ENCODE peak calls at places on chromosomes 11 and 22, in ten cellular contexts. One of them, this sample, is unnamed.

GRCh38 chr11:122309262-122309925 is 193.4 kb upstream of the BLID start:
- DNase-seq in activated CD4-positive, alpha-beta T cell treated with anti-CD3 and anti-CD28 coated beads, Interleukin-2, amount 50 U/mL, for 48 hours: no peak
- DNase-seq in PC-3: no peak
- DNase-seq in amniotic epithelial cell: no peak
- DNase-seq in EL: no peak
- DNase-seq in HEK293T: no peak
- DNase-seq in activated T-helper 1 cell treated with anti-CD3 and anti-CD28 coated beads, Interleukin-12 subunit alpha, Interleukin-12 subunit beta, Interleukin-2, Interleukin-4 antibody, amounts not matched to agents 30 ng/mL and 10 ng/mL and 1 ng/mL, durations not matched to agents 14 hours and 24 hours and 36 hours: no peak
- DNase-seq in mucosa of descending colon: no peak
- DNase-seq in myocyte: peak
- DNase-seq in GM04504: no peak
- DNase-seq in this sample: no peak

GRCh38 chr11:46889689-46890475 is 28.5 kb downstream of the LRP4 start:
- DNase-seq in activated CD4-positive, alpha-beta T cell treated with anti-CD3 and anti-CD28 coated beads, Interleukin-2, amount 50 U/mL, for 48 hours: peak
- DNase-seq in PC-3: peak
- DNase-seq in amniotic epithelial cell: peak
- DNase-seq in EL: peak
- DNase-seq in HEK293T: peak
- DNase-seq in activated T-helper 1 cell treated with anti-CD3 and anti-CD28 coated beads, Interleukin-12 subunit alpha, Interleukin-12 subunit beta, Interleukin-2, Interleukin-4 antibody, amounts not matched to agents 30 ng/mL and 10 ng/mL and 1 ng/mL, durations not matched to agents 14 hours and 24 hours and 36 hours: peak
- DNase-seq in mucosa of descending colon: peak
- DNase-seq in myocyte: peak
- DNase-seq in GM04504: peak
- DNase-seq in this sample: peak

GRCh38 chr11:128757886-128758612 is 64.2 kb downstream of the FLI1 start:
- DNase-seq in activated CD4-positive, alpha-beta T cell treated with anti-CD3 and anti-CD28 coated beads, Interleukin-2, amount 50 U/mL, for 48 hours: peak
- DNase-seq in PC-3: peak
- DNase-seq in amniotic epithelial cell: no peak
- DNase-seq in EL: no peak
- DNase-seq in HEK293T: no peak
- DNase-seq in activated T-helper 1 cell treated with anti-CD3 and anti-CD28 coated beads, Interleukin-12 subunit alpha, Interleukin-12 subunit beta, Interleukin-2, Interleukin-4 antibody, amounts not matched to agents 30 ng/mL and 10 ng/mL and 1 ng/mL, durations not matched to agents 14 hours and 24 hours and 36 hours: no peak
- DNase-seq in mucosa of descending colon: no peak
- DNase-seq in myocyte: no peak
- DNase-seq in GM04504: no peak
- DNase-seq in this sample: peak

GRCh38 chr11:19200410-19201201 is 1.2 kb downstream of the CSRP3 start:
- DNase-seq in activated CD4-positive, alpha-beta T cell treated with anti-CD3 and anti-CD28 coated beads, Interleukin-2, amount 50 U/mL, for 48 hours: no peak
- DNase-seq in PC-3: peak
- DNase-seq in amniotic epithelial cell: peak
- DNase-seq in EL: peak
- DNase-seq in HEK293T: no peak
- DNase-seq in activated T-helper 1 cell treated with anti-CD3 and anti-CD28 coated beads, Interleukin-12 subunit alpha, Interleukin-12 subunit beta, Interleukin-2, Interleukin-4 antibody, amounts not matched to agents 30 ng/mL and 10 ng/mL and 1 ng/mL, durations not matched to agents 14 hours and 24 hours and 36 hours: no peak
- DNase-seq in mucosa of descending colon: peak
- DNase-seq in myocyte: peak
- DNase-seq in GM04504: peak
- DNase-seq in this sample: no peak

GRCh38 chr22:50011447-50012200 is 941 bp downstream of the IL17REL start:
- DNase-seq in activated CD4-positive, alpha-beta T cell treated with anti-CD3 and anti-CD28 coated beads, Interleukin-2, amount 50 U/mL, for 48 hours: no peak
- DNase-seq in PC-3: no peak
- DNase-seq in amniotic epithelial cell: no peak
- DNase-seq in EL: no peak
- DNase-seq in HEK293T: no peak
- DNase-seq in activated T-helper 1 cell treated with anti-CD3 and anti-CD28 coated beads, Interleukin-12 subunit alpha, Interleukin-12 subunit beta, Interleukin-2, Interleukin-4 antibody, amounts not matched to agents 30 ng/mL and 10 ng/mL and 1 ng/mL, durations not matched to agents 14 hours and 24 hours and 36 hours: no peak
- DNase-seq in mucosa of descending colon: no peak
- DNase-seq in myocyte: no peak
- DNase-seq in GM04504: no peak
- DNase-seq in this sample: no peak

GRCh38 chr11:44269369-44270351 is 40.3 kb downstream of the ALX4 start:
- DNase-seq in activated CD4-positive, alpha-beta T cell treated with anti-CD3 and anti-CD28 coated beads, Interleukin-2, amount 50 U/mL, for 48 hours: no peak
- DNase-seq in PC-3: no peak
- DNase-seq in amniotic epithelial cell: peak
- DNase-seq in EL: peak
- DNase-seq in HEK293T: no peak
- DNase-seq in activated T-helper 1 cell treated with anti-CD3 and anti-CD28 coated beads, Interleukin-12 subunit alpha, Interleukin-12 subunit beta, Interleukin-2, Interleukin-4 antibody, amounts not matched to agents 30 ng/mL and 10 ng/mL and 1 ng/mL, durations not matched to agents 14 hours and 24 hours and 36 hours: no peak
- DNase-seq in mucosa of descending colon: no peak
- DNase-seq in myocyte: no peak
- DNase-seq in GM04504: no peak
- DNase-seq in this sample: no peak

GRCh38 chr11:132576706-132577105 is 955.6 kb downstream of the OPCML start:
- DNase-seq in activated CD4-positive, alpha-beta T cell treated with anti-CD3 and anti-CD28 coated beads, Interleukin-2, amount 50 U/mL, for 48 hours: no peak
- DNase-seq in PC-3: no peak
- DNase-seq in amniotic epithelial cell: peak
- DNase-seq in EL: peak
- DNase-seq in HEK293T: no peak
- DNase-seq in activated T-helper 1 cell treated with anti-CD3 and anti-CD28 coated beads, Interleukin-12 subunit alpha, Interleukin-12 subunit beta, Interleukin-2, Interleukin-4 antibody, amounts not matched to agents 30 ng/mL and 10 ng/mL and 1 ng/mL, durations not matched to agents 14 hours and 24 hours and 36 hours: no peak
- DNase-seq in mucosa of descending colon: no peak
- DNase-seq in myocyte: peak
- DNase-seq in GM04504: peak
- DNase-seq in this sample: no peak

GRCh38 chr11:66906077-66906929 is 49.4 kb downstream of the LRFN4 start:
- DNase-seq in activated CD4-positive, alpha-beta T cell treated with anti-CD3 and anti-CD28 coated beads, Interleukin-2, amount 50 U/mL, for 48 hours: no peak
- DNase-seq in PC-3: peak
- DNase-seq in amniotic epithelial cell: no peak
- DNase-seq in EL: no peak
- DNase-seq in HEK293T: no peak
- DNase-seq in activated T-helper 1 cell treated with anti-CD3 and anti-CD28 coated beads, Interleukin-12 subunit alpha, Interleukin-12 subunit beta, Interleukin-2, Interleukin-4 antibody, amounts not matched to agents 30 ng/mL and 10 ng/mL and 1 ng/mL, durations not matched to agents 14 hours and 24 hours and 36 hours: no peak
- DNase-seq in mucosa of descending colon: no peak
- DNase-seq in myocyte: no peak
- DNase-seq in GM04504: no peak
- DNase-seq in this sample: no peak

GRCh38 chr22:38419121-38419863 is 35.7 kb downstream of the KCNJ4 start:
- DNase-seq in activated CD4-positive, alpha-beta T cell treated with anti-CD3 and anti-CD28 coated beads, Interleukin-2, amount 50 U/mL, for 48 hours: no peak
- DNase-seq in PC-3: no peak
- DNase-seq in amniotic epithelial cell: no peak
- DNase-seq in EL: no peak
- DNase-seq in HEK293T: no peak
- DNase-seq in activated T-helper 1 cell treated with anti-CD3 and anti-CD28 coated beads, Interleukin-12 subunit alpha, Interleukin-12 subunit beta, Interleukin-2, Interleukin-4 antibody, amounts not matched to agents 30 ng/mL and 10 ng/mL and 1 ng/mL, durations not matched to agents 14 hours and 24 hours and 36 hours: no peak
- DNase-seq in mucosa of descending colon: no peak
- DNase-seq in myocyte: no peak
- DNase-seq in GM04504: no peak
- DNase-seq in this sample: no peak

GRCh38 chr11:9820260-9820659 is 156.4 kb downstream of the SWAP70 start:
- DNase-seq in activated CD4-positive, alpha-beta T cell treated with anti-CD3 and anti-CD28 coated beads, Interleukin-2, amount 50 U/mL, for 48 hours: no peak
- DNase-seq in PC-3: no peak
- DNase-seq in amniotic epithelial cell: no peak
- DNase-seq in EL: no peak
- DNase-seq in HEK293T: no peak
- DNase-seq in activated T-helper 1 cell treated with anti-CD3 and anti-CD28 coated beads, Interleukin-12 subunit alpha, Interleukin-12 subunit beta, Interleukin-2, Interleukin-4 antibody, amounts not matched to agents 30 ng/mL and 10 ng/mL and 1 ng/mL, durations not matched to agents 14 hours and 24 hours and 36 hours: no peak
- DNase-seq in mucosa of descending colon: no peak
- DNase-seq in myocyte: no peak
- DNase-seq in GM04504: no peak
- DNase-seq in this sample: no peak

GRCh38 chr11:15727125-15727524 is 612.4 kb downstream of the INSC start:
- DNase-seq in activated CD4-positive, alpha-beta T cell treated with anti-CD3 and anti-CD28 coated beads, Interleukin-2, amount 50 U/mL, for 48 hours: no peak
- DNase-seq in PC-3: no peak
- DNase-seq in amniotic epithelial cell: no peak
- DNase-seq in EL: no peak
- DNase-seq in HEK293T: no peak
- DNase-seq in activated T-helper 1 cell treated with anti-CD3 and anti-CD28 coated beads, Interleukin-12 subunit alpha, Interleukin-12 subunit beta, Interleukin-2, Interleukin-4 antibody, amounts not matched to agents 30 ng/mL and 10 ng/mL and 1 ng/mL, durations not matched to agents 14 hours and 24 hours and 36 hours: no peak
- DNase-seq in mucosa of descending colon: no peak
- DNase-seq in myocyte: no peak
- DNase-seq in GM04504: no peak
- DNase-seq in this sample: no peak

GRCh38 chr11:129457321-129457720 is 81.7 kb downstream of the BARX2 start:
- DNase-seq in activated CD4-positive, alpha-beta T cell treated with anti-CD3 and anti-CD28 coated beads, Interleukin-2, amount 50 U/mL, for 48 hours: no peak
- DNase-seq in PC-3: peak
- DNase-seq in amniotic epithelial cell: no peak
- DNase-seq in EL: no peak
- DNase-seq in HEK293T: no peak
- DNase-seq in activated T-helper 1 cell treated with anti-CD3 and anti-CD28 coated beads, Interleukin-12 subunit alpha, Interleukin-12 subunit beta, Interleukin-2, Interleukin-4 antibody, amounts not matched to agents 30 ng/mL and 10 ng/mL and 1 ng/mL, durations not matched to agents 14 hours and 24 hours and 36 hours: no peak
- DNase-seq in mucosa of descending colon: peak
- DNase-seq in myocyte: no peak
- DNase-seq in GM04504: no peak
- DNase-seq in this sample: no peak